ENCODE peak calls at places on chromosomes 2 and 18, in nine cellular contexts. R is adrenal gland; F is uterus; P is CD8-positive, alpha-beta T cell; Y is cardiac muscle cell; I is tibial nerve; W is PC-3; M is fibroblast of lung; L is left ventricle myocardium inferior. B is an unnamed sample.
A peak's percentile ranks its signal among the peaks of the same experiment; 100 is the strongest.

GRCh38 chr2:197045115-197045514 is 118.6 kb upstream of the PGAP1 start:
- DNase-seq in Y (no peak), R (no peak), I (no peak), M (no peak), L (no peak), W (no peak), F (no peak), P (no peak), B (no peak)

GRCh38 chr2:181008418-181008817 is 28.0 kb downstream of the UBE2E3 start:
- DNase-seq in Y (peak; percentile 25), R (no peak), P (no peak), W (no peak), F (no peak), L (no peak), I (no peak), M (peak; percentile 18), B (no peak)

GRCh38 chr2:217798191-217798590 is 204.6 kb downstream of the TNS1 start:
- DNase-seq in P (no peak), R (no peak), F (no peak), I (no peak), L (no peak), Y (no peak), M (no peak), W (no peak), B (no peak)

GRCh38 chr2:191691016-191691725 is 13.2 kb downstream of the NABP1 start:
- DNase-seq in L (no peak), R (peak; percentile 48), I (no peak), M (peak; percentile 91), W (peak; percentile 92), Y (peak; percentile 64), F (no peak), P (no peak), B (peak; percentile 76)

GRCh38 chr2:88829607-88830463 is 138.4 kb downstream of the RPIA start:
- DNase-seq in Y (no peak), R (no peak), M (no peak), L (no peak), W (no peak), P (no peak), F (no peak), I (no peak), B (no peak)

GRCh38 chr2:175080479-175080878 is 75.3 kb upstream of the CHN1 start:
- DNase-seq in I (no peak), R (no peak), Y (no peak), F (no peak), W (peak; percentile 15), L (no peak), M (no peak), P (no peak), B (no peak)

GRCh38 chr2:23435250-23436035 is 50.5 kb downstream of the KLHL29 start:
- DNase-seq in R (peak; percentile 1), I (no peak), L (no peak), M (no peak), F (no peak), W (no peak), Y (no peak), P (no peak), B (no peak)

GRCh38 chr18:56727399-56727798 is 76.2 kb downstream of the WDR7 start:
- DNase-seq in W (no peak), I (no peak), M (no peak), L (no peak), R (no peak), Y (no peak), F (no peak), P (no peak), B (no peak)

GRCh38 chr2:18378020-18378653 is 182.3 kb downstream of the RDH14 start:
- DNase-seq in M (peak; percentile 61), L (no peak), W (peak; percentile 68), R (peak; percentile 20), P (no peak), F (no peak), Y (peak; percentile 79), I (no peak), B (no peak)

GRCh38 chr18:68623342-68623741 is 91.6 kb downstream of the TMX3 start:
- DNase-seq in Y (peak; percentile 68), M (peak; percentile 89), L (no peak), R (peak; percentile 10), I (no peak), P (peak; percentile 50), W (peak; percentile 78), F (peak; percentile 20), B (no peak)

GRCh38 chr2:105443610-105444598 is 45.1 kb upstream of the FHL2 start:
- DNase-seq in L (no peak), W (peak; percentile 30), M (peak; percentile 20), P (no peak), I (no peak), F (no peak), Y (no peak), R (no peak), B (no peak)
- TF ChIP-seq CTCF in L (peak; percentile 31), W (no peak), M (no peak), P (no peak), I (no peak), F (no peak), Y (no peak), R (no peak), B (no peak)

GRCh38 chr2:104867351-104868080 is 13.6 kb downstream of the POU3F3 start:
- DNase-seq in P (no peak), F (no peak), I (no peak), L (no peak), M (no peak), Y (no peak), W (no peak), R (no peak), B (no peak)

GRCh38 chr2:104866883-104867350 is 13.0 kb downstream of the POU3F3 start:
- DNase-seq in Y (no peak), P (no peak), F (no peak), R (no peak), W (no peak), I (no peak), M (no peak), L (no peak), B (no peak)

GRCh38 chr2:104866122-104866864 is 12.4 kb downstream of the POU3F3 start:
- DNase-seq in Y (no peak), R (no peak), W (no peak), I (no peak), F (no peak), P (no peak), M (no peak), L (no peak), B (no peak)

GRCh38 chr2:104870249-104870816 is 16.4 kb downstream of the POU3F3 start:
- DNase-seq in F (no peak), I (no peak), R (no peak), P (no peak), M (no peak), W (no peak), L (no peak), Y (no peak), B (no peak)

DNA sequence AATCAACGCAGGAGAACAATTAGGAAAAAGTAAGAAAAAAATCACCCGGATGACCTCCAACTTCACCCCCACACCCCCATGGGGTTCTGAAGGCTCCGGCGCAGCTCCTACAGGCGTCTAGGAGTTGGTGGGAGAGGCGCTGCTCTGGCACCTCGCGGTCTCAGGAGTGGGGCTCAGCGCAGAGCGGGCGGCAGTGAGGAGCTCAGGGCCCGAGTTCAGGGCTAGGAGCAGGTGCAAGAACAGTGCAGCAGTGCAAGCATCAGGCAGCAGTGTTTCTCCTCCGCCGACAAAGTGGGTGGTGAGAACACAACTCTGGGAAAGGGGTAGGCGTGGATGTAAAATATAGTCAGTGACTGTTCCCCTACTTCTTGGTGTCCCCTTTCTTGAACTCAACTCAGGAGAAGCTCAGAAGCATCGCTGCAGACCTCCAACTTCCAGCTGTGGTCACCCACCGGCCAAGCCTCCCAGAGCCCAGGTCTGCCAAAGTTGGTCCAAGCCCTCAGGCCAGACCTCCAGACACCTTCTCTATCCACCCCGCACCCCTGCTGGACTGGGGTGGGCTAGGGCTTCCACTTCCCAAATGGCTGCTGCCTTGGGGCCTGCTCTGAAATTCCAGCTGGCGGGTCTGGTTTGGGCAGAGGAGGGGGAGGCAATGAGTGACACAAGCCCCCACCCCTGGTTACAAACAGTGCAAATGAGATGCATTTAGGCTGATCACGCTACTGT is 14.3 kb downstream of the POU3F3 start:
- DNase-seq in R (no peak), I (no peak), W (no peak), L (no peak), M (no peak), Y (no peak), F (no peak), P (no peak), B (no peak)
- H3K27me3 ChIP-seq in R (peaks cover 74% of the 10 kb centered on the region), I (peaks cover 99% of the 10 kb centered on the region), W (peaks cover 100% of the 10 kb centered on the region), L (peaks cover 100% of the 10 kb centered on the region), M (peaks cover 46% of the 10 kb centered on the region), Y (peaks cover 100% of the 10 kb centered on the region), F (peaks cover 55% of the 10 kb centered on the region), P (peaks cover 20% of the 10 kb centered on the region), B (peaks cover 7% of the 10 kb centered on the region)

DNA sequence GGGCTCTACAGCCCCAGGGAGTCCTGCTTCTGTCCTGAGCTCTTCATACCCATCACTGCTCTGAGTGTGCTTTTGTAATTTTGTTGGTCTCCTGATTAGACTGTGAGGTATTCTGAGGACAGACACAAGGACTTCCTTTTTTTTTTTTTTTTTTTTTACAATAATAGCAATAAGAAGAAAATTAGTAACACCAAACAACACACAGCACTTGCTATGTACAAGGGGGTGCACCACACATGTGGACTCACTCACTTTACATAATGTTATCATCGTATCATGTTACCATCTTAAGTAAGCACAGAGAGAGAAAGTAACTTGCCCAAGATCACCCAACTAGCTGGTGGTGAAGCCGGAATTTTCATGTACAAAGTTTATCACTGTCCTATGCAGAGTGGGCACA is 34.5 kb downstream of the MBP start:
- DNase-seq in Y (no peak), R (no peak), I (no peak), M (peak; percentile 87), W (no peak), P (no peak), F (no peak), L (no peak), B (no peak)
- H3K4me3 ChIP-seq in Y (no peak overlapping the region), R (no peak overlapping the region), I (no peak overlapping the region), M (no peak overlapping the region), W (no peak overlapping the region), P (no peak overlapping the region), F (no peak overlapping the region), L (peak overlapping the region; percentile 25), B (no peak overlapping the region)

GRCh38 chr2:72864500-72864899 is 22.7 kb upstream of the SPR start:
- DNase-seq in L (no peak), W (peak; percentile 84), F (no peak), R (no peak), I (no peak), P (no peak), Y (no peak), M (peak; percentile 27), B (peak; percentile 46)

GRCh38 chr2:72862239-72862988 is 24.8 kb upstream of the SPR start:
- DNase-seq in Y (peak; percentile 92), F (peak; percentile 89), W (peak; percentile 97), P (peak; percentile 91), M (peak; percentile 87), L (peak; percentile 87), I (peak; percentile 67), R (peak; percentile 87), B (peak; percentile 85)

GRCh38 chr2:72863046-72863445 is 24.2 kb upstream of the SPR start:
- DNase-seq in M (no peak), L (no peak), W (no peak), F (no peak), Y (no peak), P (no peak), R (no peak), I (no peak), B (no peak)

DNA sequence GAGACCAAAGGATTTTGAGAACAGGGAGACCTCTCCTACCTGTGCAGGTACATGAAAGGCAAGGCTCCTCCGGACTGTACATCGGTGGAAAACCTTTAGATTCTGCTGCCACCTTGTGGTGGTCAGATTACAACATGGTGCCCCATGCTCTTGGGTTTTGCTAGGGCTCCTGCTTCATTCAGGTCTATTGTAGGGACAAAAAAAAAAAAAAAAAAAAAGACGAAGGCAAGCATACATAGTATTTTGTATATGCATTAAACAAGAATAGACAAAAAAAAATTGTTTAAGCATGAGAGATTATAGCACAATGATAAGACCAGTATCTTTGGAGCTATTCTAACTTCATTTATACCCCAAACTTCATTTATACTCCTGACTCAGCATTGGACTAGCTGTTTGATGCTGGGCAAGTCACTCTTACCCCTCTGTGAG is 27.4 kb upstream of the SPR start:
- DNase-seq in F (peak; percentile 31), I (no peak), Y (peak; percentile 86), P (peak; percentile 67), W (peak; percentile 94), R (peak; percentile 61), M (peak; percentile 69), L (no peak), B (peak; percentile 10)
- TF ChIP-seq CTCF in F (peak; percentile 36), I (peak; percentile 49), Y (peak; percentile 72), P (peak; percentile 65), W (peak; percentile 87), R (peak; percentile 44), M (peak; percentile 80), L (peak; percentile 72), B (peak; percentile 72)